ENCODE peak calls at places on chromosomes 16 and 17, in seven cellular contexts. U is hepatocyte, R is RWPE2, P is A549, S is brain microvascular endothelial cell, Z is IMR-90, E is lower lobe of right lung. A is an unnamed sample.

GRCh38 chr16:73565263-73565662 is 517.3 kb upstream of the ZFHX3 start:
- DNase-seq in U (no peak), R (no peak), P (peak; percentile 19), S (no peak), Z (no peak), E (no peak), A (no peak)

GRCh38 chr17:43393944-43394482 is 4.8 kb upstream of the ARL4D start:
- DNase-seq in U (peak; percentile 92), R (peak; percentile 71), P (peak; percentile 91), S (peak; percentile 79), Z (peak; percentile 83), E (peak; percentile 84), A (peak; percentile 55)

GRCh38 chr17:15000661-15001060 is 264.5 kb downstream of the PMP22 start:
- DNase-seq in U (no peak), R (no peak), P (no peak), S (no peak), Z (no peak), E (no peak), A (no peak)

GRCh38 chr16:78353610-78354009 is 254.2 kb downstream of the WWOX start:
- DNase-seq in U (no peak), R (no peak), P (no peak), S (no peak), Z (no peak), E (no peak), A (no peak)

GRCh38 chr16:80433617-80434016 is 107.2 kb upstream of the DYNLRB2 start:
- DNase-seq in U (no peak), R (no peak), P (no peak), S (no peak), Z (no peak), E (no peak), A (peak; percentile 50)

GRCh38 chr17:79047291-79047920 is 23.4 kb downstream of the C1QTNF1 start:
- DNase-seq in U (no peak), R (no peak), P (no peak), S (no peak), Z (no peak), E (no peak), A (no peak)

GRCh38 chr16:19419691-19420060 is 2.0 kb downstream of the TMC5 start:
- DNase-seq in U (no peak), R (peak; percentile 60), P (peak; percentile 93), S (peak; percentile 29), Z (peak; percentile 4), E (no peak), A (peak; percentile 93)

GRCh38 chr17:64385187-64386083 is 5.2 kb downstream of the PECAM1 start:
- DNase-seq in U (peak; percentile 69), R (no peak), P (peak; percentile 63), S (peak; percentile 85), Z (peak; percentile 88), E (no peak), A (no peak)

GRCh38 chr16:49019826-49020401 is 261.7 kb downstream of the CBLN1 start:
- DNase-seq in U (no peak), R (no peak), P (no peak), S (no peak), Z (no peak), E (no peak), A (no peak)

GRCh38 chr16:11354733-11355574 is 9.7 kb downstream of the RMI2 start:
- DNase-seq in U (no peak), R (no peak), P (no peak), S (no peak), Z (peak; percentile 92), E (peak; percentile 56), A (no peak)

GRCh38 chr16:86491643-86492030 is 18.7 kb upstream of the FOXF1 start:
- DNase-seq in U (no peak), R (no peak), P (no peak), S (no peak), Z (no peak), E (no peak), A (no peak)

GRCh38 chr16:66481081-66481942 is 54.2 kb downstream of the BEAN1 start:
- DNase-seq in U (no peak), R (peak; percentile 49), P (no peak), S (no peak), Z (no peak), E (no peak), A (no peak)

GRCh38 chr16:88879788-88880055 is 13.3 kb upstream of the PABPN1L start:
- DNase-seq in U (no peak), R (no peak), P (no peak), S (no peak), Z (no peak), E (no peak), A (no peak)

GRCh38 chr17:37610971-37611370 is 1.8 kb upstream of the SYNRG start:
- DNase-seq in U (no peak), R (no peak), P (peak; percentile 46), S (no peak), Z (peak; percentile 6), E (no peak), A (no peak)

GRCh38 chr16:51388516-51388951 is 237.5 kb upstream of the SALL1 start:
- DNase-seq in U (no peak), R (no peak), P (no peak), S (no peak), Z (no peak), E (no peak), A (no peak)

GRCh38 chr17:32927724-32928526 is at the start of gene TMEM98:
- DNase-seq in U (peak; percentile 82), R (no peak), P (no peak), S (no peak), Z (peak; percentile 12), E (no peak), A (no peak)

GRCh38 chr16:20774703-20775362 is 11.0 kb downstream of the ACSM3 start:
- DNase-seq in U (peak; percentile 71), R (peak; percentile 66), P (peak; percentile 77), S (peak; percentile 76), Z (peak; percentile 53), E (peak; percentile 86), A (no peak)

GRCh38 chr17:10082795-10083194 is 115.6 kb downstream of the GAS7 start:
- DNase-seq in U (no peak), R (no peak), P (no peak), S (no peak), Z (no peak), E (no peak), A (no peak)

GRCh38 chr16:31487720-31488629 is 5.1 kb downstream of the SLC5A2 start:
- DNase-seq in U (peak; percentile 82), R (no peak), P (peak; percentile 26), S (no peak), Z (peak; percentile 28), E (peak; percentile 88), A (peak; percentile 45)

GRCh38 chr17:32283745-32284207 is 18.1 kb downstream of the RHBDL3 start:
- DNase-seq in U (no peak), R (no peak), P (no peak), S (peak; percentile 24), Z (peak; percentile 72), E (no peak), A (no peak)

GRCh38 chr17:41171881-41172280 is 3.9 kb upstream of the KRTAP4-3 start:
- DNase-seq in U (no peak), R (no peak), P (no peak), S (no peak), Z (peak; percentile 23), E (no peak), A (no peak)

GRCh38 chr16:50272687-50273381 is 6.5 kb downstream of the ADCY7 start:
- DNase-seq in U (no peak), R (peak; percentile 35), P (no peak), S (no peak), Z (no peak), E (no peak), A (no peak)

GRCh38 chr16:56198755-56199114 is 7.4 kb downstream of the GNAO1 start:
- DNase-seq in U (no peak), R (no peak), P (no peak), S (no peak), Z (no peak), E (no peak), A (no peak)

DNA sequence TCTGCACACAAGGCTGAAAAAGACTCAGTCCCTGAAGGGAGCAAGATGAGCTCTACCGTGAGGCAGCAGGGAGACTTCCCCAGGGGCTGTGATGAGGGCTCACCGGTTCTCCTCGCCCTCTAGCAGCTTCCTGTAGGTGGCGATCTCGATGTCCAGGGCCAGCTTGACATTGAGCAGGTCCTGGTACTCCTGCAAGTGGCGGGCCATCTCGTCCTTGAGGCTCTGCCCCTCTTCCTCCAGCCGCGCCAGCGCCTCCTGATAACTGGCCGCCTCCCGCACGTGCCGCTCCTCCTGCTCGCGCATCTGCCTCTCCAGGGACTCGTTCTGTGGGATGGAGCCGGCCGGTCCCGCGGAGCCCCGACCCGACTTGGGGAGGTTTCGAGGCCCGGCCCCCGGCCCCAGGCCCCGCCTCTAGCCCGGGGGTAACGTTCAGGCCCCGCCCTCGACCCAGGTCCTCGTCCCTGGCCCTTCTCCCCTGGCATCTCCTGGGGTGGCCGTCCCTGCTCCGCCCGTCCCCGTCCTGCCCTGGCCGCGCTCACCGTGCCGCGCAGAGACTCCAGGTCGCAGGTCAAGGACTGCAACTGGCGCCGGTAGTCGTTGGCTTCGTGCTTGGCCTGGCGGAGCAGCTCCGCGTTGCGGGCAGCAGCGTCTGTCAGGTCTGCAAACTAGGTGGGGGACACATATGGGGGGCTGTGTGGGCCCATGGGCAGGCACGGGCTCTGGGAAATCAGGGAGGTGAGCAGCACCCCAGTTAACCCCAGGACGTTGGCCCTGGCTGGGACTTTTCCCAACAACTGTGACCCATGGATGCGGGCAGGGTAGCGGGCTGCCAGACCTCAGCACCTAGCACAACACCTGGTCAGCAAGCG is 3.9 kb downstream of the GFAP start:
- DNase-seq in U (peak; percentile 76), R (no peak), P (peak; percentile 87), S (peak; percentile 35), Z (peak; percentile 24), E (peak; percentile 75), A (no peak)
- TF ChIP-seq CTCF in U (peak; percentile 53), R (peak; percentile 33), P (peak; percentile 66), S (peak; percentile 77), Z (peak; percentile 47), E (peak; percentile 64), A (peak; percentile 57)

DNA sequence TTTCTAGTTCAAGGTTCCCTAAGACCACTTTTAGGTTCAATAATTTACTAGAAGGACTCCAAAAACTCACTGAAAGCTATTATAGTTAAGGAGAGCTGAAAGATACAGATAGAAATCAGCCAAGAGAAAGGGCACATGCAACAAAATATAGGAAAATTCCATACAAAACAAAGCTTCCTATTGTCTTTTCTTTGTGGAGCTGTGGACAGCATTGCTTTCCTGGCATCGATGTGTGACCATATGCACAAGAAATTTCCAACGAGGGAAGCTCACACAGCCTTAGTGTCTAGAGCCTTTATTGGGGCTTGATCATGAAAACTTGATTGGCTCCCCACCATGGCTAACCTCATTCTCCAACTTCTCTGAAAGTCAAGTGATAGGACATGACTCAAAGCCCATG is 540.4 kb upstream of the CDH8 start:
- DNase-seq in U (no peak), R (no peak), P (no peak), S (no peak), Z (no peak), E (no peak), A (no peak)
- H3K27ac ChIP-seq in U (no peak overlapping the region), R (no peak overlapping the region), P (no peak overlapping the region), S (no peak overlapping the region), Z (no peak overlapping the region), E (no peak overlapping the region), A (no peak overlapping the region)

DNA sequence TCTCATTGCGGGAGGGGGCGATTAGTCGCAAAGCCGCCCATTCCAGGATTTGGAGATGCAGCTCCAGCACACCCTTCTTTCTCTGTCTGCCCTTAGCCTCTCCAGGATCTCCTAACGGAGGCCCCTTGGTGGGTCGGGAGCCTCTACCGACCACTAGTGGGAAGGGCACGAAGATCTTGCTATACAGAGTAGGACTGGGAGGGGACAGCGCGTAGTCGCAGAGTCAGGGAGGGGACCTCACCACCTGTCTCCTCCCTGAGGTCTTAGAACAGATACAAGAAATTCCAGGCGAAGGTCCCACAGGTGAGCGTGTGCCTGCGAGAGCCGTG is 569 bp upstream of the SMTNL2 start:
- DNase-seq in U (peak; percentile 86), R (no peak), P (peak; percentile 68), S (no peak), Z (no peak), E (no peak), A (no peak)
- TF ChIP-seq CTCF in U (peak; percentile 53), R (peak; percentile 16), P (no peak), S (peak; percentile 56), Z (peak; percentile 18), E (peak; percentile 35), A (no peak)

GRCh38 chr17:68954146-68954971 is 833 bp downstream of the ABCA8 start:
- DNase-seq in U (no peak), R (no peak), P (no peak), S (no peak), Z (peak; percentile 15), E (no peak), A (no peak)
- H3K27ac ChIP-seq in U (peak overlapping the region; percentile 0), R (no peak overlapping the region), P (no peak overlapping the region), S (peak overlapping the region; percentile 73), Z (peak overlapping the region; percentile 33), E (peak overlapping the region; percentile 61), A (no peak overlapping the region)